ENCODE peak calls at places on chromosomes 7 and 10, in five cellular contexts. L is stomach; U is effector memory CD4-positive, alpha-beta T cell; W is keratinocyte; Y is Peyer's patch. N is an unnamed sample. For H3K4me1 and H3K9me3, the result is how much of the 10 kb centered on the place peaks cover.

GRCh38 chr10:10094700-10095099 is 923.0 kb upstream of the CELF2 start:
- DNase-seq in W (no peak), Y (no peak), L (no peak), U (no peak), N (no peak)

GRCh38 chr10:50417486-50417905 is 166.2 kb upstream of the ASAH2 start:
- DNase-seq in U (no peak), L (no peak), W (no peak), Y (no peak), N (no peak)

GRCh38 chr10:104109908-104110662 is 11.9 kb upstream of the SFR1 start:
- DNase-seq in U (no peak), L (no peak), W (no peak), Y (no peak), N (no peak)

GRCh38 chr10:43384252-43385221 is 13.1 kb downstream of the FXYD4 start:
- DNase-seq in Y (no peak), L (no peak), U (no peak), W (no peak), N (no peak)

GRCh38 chr10:80498833-80499671 is 38.6 kb upstream of the SH2D4B start:
- DNase-seq in Y (peak), L (peak), W (no peak), U (no peak), N (no peak)

GRCh38 chr10:45418859-45419672 is 45.0 kb downstream of the ALOX5 start:
- DNase-seq in Y (peak), L (peak), W (no peak), U (peak), N (peak)

GRCh38 chr7:5237286-5237685 is 45.5 kb upstream of the SLC29A4 start:
- DNase-seq in W (no peak), Y (no peak), L (peak), U (no peak), N (no peak)

GRCh38 chr7:111855161-111855841 is 293.0 kb upstream of the IMMP2L start:
- DNase-seq in Y (no peak), W (no peak), L (peak), U (no peak), N (no peak)

GRCh38 chr7:68717176-68717575 is 881.1 kb upstream of the AUTS2 start:
- DNase-seq in W (no peak), L (no peak), U (no peak), Y (no peak), N (no peak)

GRCh38 chr7:93390660-93391059 is 158.5 kb downstream of the VPS50 start:
- DNase-seq in Y (no peak), W (no peak), U (no peak), L (no peak), N (no peak)

GRCh38 chr10:123147635-123148413 is at the start of gene HMX2:
- DNase-seq in Y (no peak), W (no peak), U (peak), L (no peak), N (no peak)

GRCh38 chr7:116971869-116972268 is 18.6 kb downstream of the ST7 start:
- DNase-seq in Y (no peak), W (no peak), U (no peak), L (no peak), N (no peak)

GRCh38 chr7:142482899-142483658 is 225.2 kb upstream of the PRSS58 start:
- DNase-seq in U (peak), W (no peak), Y (peak), L (peak), N (peak)

GRCh38 chr7:101900103-101900502 is 82.7 kb downstream of the CUX1 start:
- DNase-seq in U (no peak), L (no peak), Y (no peak), W (no peak), N (no peak)

GRCh38 chr7:158042156-158042880 is 545.3 kb downstream of the PTPRN2 start:
- DNase-seq in W (no peak), Y (no peak), L (peak), U (no peak), N (no peak)

GRCh38 chr10:51389415-51390342 is 309.7 kb downstream of the CSTF2T start:
- DNase-seq in U (peak), W (peak), L (peak), Y (no peak), N (peak)

GRCh38 chr7:45623157-45623556 is 49.0 kb downstream of the ADCY1 start:
- DNase-seq in Y (no peak), L (no peak), W (no peak), U (no peak), N (no peak)

GRCh38 chr10:86217386-86218080 is 149.1 kb downstream of the GRID1 start:
- DNase-seq in U (no peak), L (no peak), Y (no peak), W (no peak), N (no peak)

GRCh38 chr7:151225948-151226510 is 976 bp downstream of the ABCF2 start:
- DNase-seq in U (no peak), L (no peak), W (no peak), Y (no peak), N (no peak)

GRCh38 chr10:71081912-71082311 is 130.5 kb upstream of the UNC5B start:
- DNase-seq in Y (no peak), W (no peak), L (peak), U (no peak), N (no peak)

GRCh38 chr10:119940487-119940886 is 48.0 kb downstream of the SEC23IP start:
- DNase-seq in U (no peak), L (no peak), Y (no peak), W (no peak), N (no peak)

GRCh38 chr7:144821069-144821468 is 14.8 kb downstream of the TPK1 start:
- DNase-seq in W (no peak), Y (no peak), L (no peak), U (no peak), N (no peak)

GRCh38 chr10:116183733-116184447 is 89.1 kb downstream of the GFRA1 start:
- DNase-seq in U (no peak), L (no peak), Y (no peak), W (no peak), N (no peak)

GRCh38 chr10:48575901-48576300 is 29.0 kb downstream of the ARHGAP22 start:
- DNase-seq in Y (no peak), L (no peak), W (no peak), U (no peak), N (no peak)

GRCh38 chr10:101467286-101467770 is 113.4 kb downstream of the BTRC start:
- DNase-seq in Y (no peak), W (peak), L (no peak), U (peak), N (peak)

GRCh38 chr7:82705831-82706230 is 262.3 kb upstream of the CACNA2D1 start:
- DNase-seq in W (no peak), U (no peak), Y (no peak), L (no peak), N (no peak)

GRCh38 chr7:1689356-1689755 is 19.3 kb downstream of the ELFN1 start:
- DNase-seq in W (no peak), U (no peak), Y (no peak), L (peak), N (no peak)

DNA sequence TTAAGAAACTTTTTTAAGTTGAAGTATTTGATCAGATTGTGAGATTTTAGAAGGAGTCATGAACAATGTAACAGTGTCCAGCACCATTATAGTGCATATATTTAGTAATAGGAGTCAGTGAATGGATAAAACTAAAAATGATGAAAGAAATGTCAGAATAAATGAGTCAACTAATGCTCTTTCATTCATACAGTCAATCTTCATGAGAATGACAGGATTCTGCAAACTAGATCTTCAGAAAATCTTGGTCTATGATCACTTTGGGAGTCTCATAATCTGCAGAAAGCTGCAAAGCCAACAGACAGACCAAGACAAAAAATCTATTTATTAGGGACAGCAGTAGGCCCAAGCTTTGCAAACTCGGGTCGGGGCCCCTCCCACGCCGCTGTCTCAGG is 710 bp downstream of the RNLS start:
- DNase-seq in U (no peak), L (no peak), Y (no peak), W (no peak), N (no peak)
- H3K27ac ChIP-seq in U (peak), L (peak), Y (peak), W (no peak), N (peak)

GRCh38 chr10:124724279-124725027 is 19.7 kb downstream of the FAM53B start:
- DNase-seq in L (peak), U (no peak), Y (no peak), W (no peak), N (no peak)

GRCh38 chr10:124723826-124724225 is 20.4 kb downstream of the FAM53B start:
- DNase-seq in W (no peak), U (no peak), L (no peak), Y (no peak), N (no peak)

GRCh38 chr10:124727389-124727960 is 16.7 kb downstream of the FAM53B start:
- DNase-seq in U (no peak), Y (peak), W (no peak), L (no peak), N (no peak)

GRCh38 chr10:124725171-124725631 is 19.0 kb downstream of the FAM53B start:
- DNase-seq in W (no peak), L (no peak), U (no peak), Y (no peak), N (no peak)

DNA sequence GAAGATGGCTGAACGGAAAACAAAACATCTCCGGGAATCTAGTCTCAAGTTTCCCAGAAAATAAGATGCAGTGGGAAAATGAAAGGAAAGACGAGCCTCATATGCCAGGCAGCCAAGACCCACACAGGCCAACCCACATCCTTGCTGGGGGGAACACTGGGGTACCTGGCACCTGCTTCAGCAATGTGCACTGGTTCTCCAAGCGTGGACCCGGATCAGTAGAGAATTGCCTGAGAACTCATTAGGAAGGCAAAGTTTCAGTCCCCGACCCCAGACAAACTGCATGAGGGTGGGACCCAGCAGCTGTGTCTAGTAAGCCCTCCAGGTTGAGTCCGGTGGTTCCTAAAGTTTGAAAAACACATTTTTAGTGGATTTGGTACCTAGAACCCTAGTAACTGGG is 18.4 kb downstream of the FAM53B start:
- DNase-seq in W (no peak), L (no peak), U (no peak), Y (no peak), N (no peak)
- H3K4me1 ChIP-seq in W (under half), L (half or more), U (half or more), Y (half or more), N (half or more)

DNA sequence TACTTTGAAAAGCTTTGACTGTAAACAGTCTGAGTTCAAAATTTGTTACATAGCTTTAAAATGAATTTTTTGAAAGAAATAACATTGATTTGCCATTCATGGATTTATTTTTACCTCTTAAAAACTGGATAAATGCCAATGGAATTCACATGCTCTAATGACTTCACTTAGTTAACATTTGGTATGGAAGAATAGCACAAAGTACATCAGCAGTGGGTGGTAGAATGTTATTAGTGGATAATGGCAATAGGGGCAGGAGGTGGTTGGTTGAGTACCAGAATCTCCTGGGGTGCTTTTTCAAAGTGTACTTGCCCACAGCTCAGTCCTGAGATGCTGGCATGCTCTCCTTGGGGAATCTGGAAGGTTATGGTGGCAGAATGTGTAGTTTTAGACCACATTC is 4.7 kb downstream of the PPP1R9A start:
- DNase-seq in L (no peak), W (no peak), U (no peak), Y (no peak), N (no peak)
- H3K9me3 ChIP-seq in L (under half), W (under half), U (under half), Y (under half), N (under half)

DNA sequence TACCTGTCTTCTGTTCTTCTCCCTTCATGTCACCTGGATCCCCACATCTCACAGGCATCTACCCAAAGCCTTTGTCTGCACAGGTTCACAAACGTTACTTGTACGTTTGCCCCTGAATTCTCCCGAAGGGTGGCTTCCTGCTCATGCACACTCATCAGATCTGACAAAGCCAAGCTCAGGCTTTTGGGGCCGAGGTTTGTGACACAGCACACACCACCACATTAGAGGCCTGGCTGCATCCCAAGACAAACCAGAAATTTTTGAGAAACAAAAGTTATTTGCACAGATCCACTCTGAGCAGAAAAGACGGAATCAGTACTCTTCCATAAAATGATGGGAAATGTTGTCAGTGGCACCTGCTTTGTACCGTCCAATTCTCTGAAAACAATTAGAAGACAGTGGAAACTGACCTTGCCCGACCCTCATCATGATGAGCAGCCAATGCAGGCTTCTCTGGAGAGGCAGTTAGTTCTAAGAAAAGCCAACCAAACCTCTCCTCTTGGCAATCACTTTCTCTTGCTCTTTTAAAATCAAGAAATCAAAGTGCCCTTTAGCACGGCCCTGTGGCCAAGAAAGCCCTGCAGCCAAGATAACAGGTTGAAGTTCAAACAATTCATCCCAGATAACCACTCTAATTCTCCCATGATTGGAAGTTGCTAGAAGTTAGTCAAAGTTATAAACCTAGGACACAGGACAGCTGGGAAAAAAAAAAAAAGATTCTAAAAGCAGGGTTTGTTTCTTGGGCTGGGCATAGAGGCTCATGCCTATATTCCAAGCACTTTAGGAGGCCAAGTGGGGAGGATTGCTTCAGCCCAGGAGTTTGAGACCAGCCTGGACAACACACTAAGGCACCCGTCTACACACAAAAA is 13.6 kb upstream of the SVIL start:
- DNase-seq in W (no peak), U (no peak), L (peak), Y (no peak), N (peak)
- H3K27ac ChIP-seq in W (no peak), U (peak), L (peak), Y (peak), N (no peak)

GRCh38 chr7:105026750-105027149 is 12.7 kb downstream of the KMT2E start:
- DNase-seq in L (no peak), W (no peak), Y (no peak), U (no peak), N (no peak)

GRCh38 chr7:105020926-105021325 is 6.9 kb downstream of the KMT2E start:
- DNase-seq in U (no peak), L (no peak), Y (no peak), W (no peak), N (no peak)

GRCh38 chr7:105024734-105025133 is 10.7 kb downstream of the KMT2E start:
- DNase-seq in L (no peak), W (no peak), U (no peak), Y (no peak), N (no peak)

GRCh38 chr7:105019269-105019668 is 5.3 kb downstream of the KMT2E start:
- DNase-seq in W (no peak), U (no peak), L (no peak), Y (no peak), N (no peak)

GRCh38 chr7:105022458-105022857 is 8.5 kb downstream of the KMT2E start:
- DNase-seq in U (no peak), L (no peak), Y (no peak), W (no peak), N (no peak)
- H3K4me1 ChIP-seq in U (under half), L (half or more), Y (half or more), W (under half), N (half or more)

GRCh38 chr10:37563715-37564108 is 293.7 kb downstream of the ZNF248 start:
- DNase-seq in U (no peak), W (no peak), Y (no peak), L (no peak), N (no peak)
- H3K9me3 ChIP-seq in U (under half), W (under half), Y (under half), L (under half), N (under half)

DNA sequence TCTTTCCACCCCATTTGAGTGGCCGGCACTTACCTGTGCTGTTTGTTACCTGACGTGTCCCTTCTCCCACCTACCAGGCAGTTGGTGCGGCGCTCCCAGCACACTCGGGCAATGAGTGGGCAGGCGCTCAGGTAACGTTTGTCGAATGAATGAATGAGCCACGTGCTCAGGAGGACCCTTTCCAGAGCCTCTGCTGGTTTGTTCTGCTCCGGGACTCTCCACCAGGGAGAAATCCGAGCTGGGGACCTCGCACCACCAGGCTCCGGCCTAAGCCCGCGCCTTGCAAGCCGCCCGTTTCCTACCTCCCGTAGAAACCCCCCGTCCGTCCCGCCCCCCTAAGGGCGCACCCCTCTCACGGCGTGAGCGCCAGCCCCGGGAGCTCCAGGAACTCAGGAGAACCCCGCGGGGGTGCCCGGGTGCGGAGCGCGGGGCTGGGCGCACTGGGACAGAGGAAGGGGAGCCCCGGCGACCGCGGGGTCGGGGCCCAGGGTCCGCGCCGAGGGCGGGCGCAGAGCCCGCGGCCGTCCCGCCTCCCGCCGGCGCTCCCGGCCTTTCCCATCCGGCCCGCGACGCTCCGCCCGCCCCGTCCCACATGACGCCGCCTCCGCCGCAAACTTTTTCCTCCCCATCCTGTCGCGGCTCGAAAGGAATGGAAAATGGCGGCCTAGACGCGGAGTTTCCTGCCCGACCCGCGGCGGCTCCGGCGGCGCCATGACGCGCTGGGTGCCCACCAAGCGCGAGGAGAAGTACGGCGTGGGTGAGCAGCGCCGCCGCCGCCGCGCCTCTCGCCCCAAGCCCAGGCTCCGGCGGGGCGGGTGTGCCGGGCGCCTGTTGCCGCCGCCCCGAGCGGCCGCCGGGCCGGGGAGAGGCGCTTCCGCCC is at the start of gene DOCK1:
- DNase-seq in W (no peak), L (peak), U (no peak), Y (no peak), N (no peak)
- H3K27ac ChIP-seq in W (peak), L (peak), U (no peak), Y (peak), N (no peak)

GRCh38 chr7:70775570-70776156 is 356.3 kb upstream of the GALNT17 start:
- DNase-seq in Y (no peak), W (no peak), L (no peak), U (no peak), N (no peak)

GRCh38 chr7:70774895-70775527 is 356.9 kb upstream of the GALNT17 start:
- DNase-seq in W (no peak), Y (no peak), L (no peak), U (no peak), N (no peak)

GRCh38 chr7:70778585-70778984 is 353.4 kb upstream of the GALNT17 start:
- DNase-seq in W (no peak), Y (no peak), L (no peak), U (no peak), N (peak)

GRCh38 chr7:70777251-70777650 is 354.7 kb upstream of the GALNT17 start:
- DNase-seq in L (no peak), U (no peak), Y (no peak), W (no peak), N (no peak)

DNA sequence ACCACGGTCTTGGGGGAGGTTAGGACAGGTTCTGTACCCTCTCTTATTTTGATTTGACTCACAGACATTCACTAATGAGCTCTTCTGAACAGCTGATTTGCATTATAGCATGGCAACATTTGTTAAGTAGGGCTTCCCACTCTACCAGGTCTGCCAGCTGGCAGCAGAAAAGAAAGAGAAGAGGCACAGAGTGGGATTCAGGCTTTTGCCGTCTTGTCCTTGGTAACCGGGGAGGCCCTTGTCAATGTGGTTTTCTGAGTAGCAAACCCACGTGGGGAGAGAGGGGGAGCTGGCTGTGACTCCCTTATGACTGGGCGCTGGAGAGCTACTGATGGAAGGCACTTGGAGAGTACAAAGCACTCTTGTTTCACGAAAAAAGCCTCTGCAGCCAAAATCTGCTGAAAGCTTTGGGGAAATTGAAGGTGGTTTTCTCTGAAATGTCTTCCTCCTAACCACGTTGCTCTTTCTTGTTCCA is 355.3 kb upstream of the GALNT17 start:
- DNase-seq in U (no peak), W (no peak), L (no peak), Y (no peak), N (no peak)
- H3K4me1 ChIP-seq in U (under half), W (under half), L (under half), Y (under half), N (under half)

N was measured in naive thymus-derived CD4-positive, alpha-beta T cell.